ENCODE peak calls at places on chromosomes 1 and 21, in seven cellular contexts. L, D, S, E, H, Q and N are unnamed samples.

GRCh38 chr1:36365310-36365895 is 20.3 kb downstream of the STK40 start:
- DNase-seq in L (no peak), D (peak; percentile 86), S (peak; percentile 86), E (no peak), H (no peak), Q (no peak), N (peak; percentile 67)

GRCh38 chr1:213535679-213536078 is 452.1 kb upstream of the PROX1 start:
- DNase-seq in L (no peak), D (no peak), S (no peak), E (no peak), H (no peak), Q (no peak), N (no peak)

GRCh38 chr1:234089396-234089795 is 184.9 kb downstream of the SLC35F3 start:
- DNase-seq in L (no peak), D (no peak), S (no peak), E (no peak), H (no peak), Q (peak; percentile 28), N (no peak)

GRCh38 chr1:15851251-15852035 is 3.9 kb downstream of the SPEN start:
- DNase-seq in L (no peak), D (no peak), S (no peak), E (no peak), H (no peak), Q (no peak), N (no peak)

GRCh38 chr1:155003227-155003765 is 694 bp downstream of the ZBTB7B start:
- DNase-seq in L (peak; percentile 46), D (no peak), S (peak; percentile 52), E (no peak), H (no peak), Q (peak; percentile 48), N (no peak)

GRCh38 chr1:115077286-115077983 is 11.9 kb downstream of the TSPAN2 start:
- DNase-seq in L (no peak), D (no peak), S (no peak), E (no peak), H (no peak), Q (no peak), N (no peak)

GRCh38 chr1:30405631-30406212 is 317.7 kb downstream of the MATN1 start:
- DNase-seq in L (no peak), D (no peak), S (no peak), E (no peak), H (no peak), Q (no peak), N (no peak)

GRCh38 chr1:64493864-64494263 is 23.9 kb downstream of the CACHD1 start:
- DNase-seq in L (no peak), D (no peak), S (no peak), E (no peak), H (no peak), Q (no peak), N (no peak)

GRCh38 chr1:209633335-209633997 is 18.8 kb downstream of the LAMB3 start:
- DNase-seq in L (no peak), D (no peak), S (no peak), E (no peak), H (no peak), Q (peak; percentile 84), N (peak; percentile 57)

GRCh38 chr1:202848191-202848542 is 37.4 kb downstream of the PCAT6 start:
- DNase-seq in L (no peak), D (no peak), S (no peak), E (no peak), H (no peak), Q (no peak), N (peak; percentile 8)

GRCh38 chr1:211356723-211357418 is 30.2 kb downstream of the TRAF5 start:
- DNase-seq in L (no peak), D (no peak), S (no peak), E (no peak), H (no peak), Q (peak; percentile 29), N (peak; percentile 75)

GRCh38 chr1:182340233-182341058 is 51.1 kb downstream of the GLUL start:
- DNase-seq in L (no peak), D (peak; percentile 45), S (no peak), E (no peak), H (no peak), Q (peak; percentile 72), N (no peak)

GRCh38 chr1:195113471-195113870 is 1494.8 kb downstream of the KCNT2 start:
- DNase-seq in L (no peak), D (no peak), S (no peak), E (no peak), H (no peak), Q (peak; percentile 13), N (no peak)

GRCh38 chr1:206427296-206427695 is 43.0 kb upstream of the IKBKE start:
- DNase-seq in L (no peak), D (no peak), S (no peak), E (no peak), H (no peak), Q (no peak), N (no peak)

GRCh38 chr1:212990276-212990675 is 25.4 kb downstream of the ANGEL2 start:
- DNase-seq in L (no peak), D (no peak), S (no peak), E (no peak), H (no peak), Q (no peak), N (no peak)

GRCh38 chr1:10228528-10228927 is 18.2 kb downstream of the KIF1B start:
- DNase-seq in L (no peak), D (no peak), S (no peak), E (no peak), H (no peak), Q (no peak), N (no peak)

GRCh38 chr1:197170538-197170937 is 24.1 kb upstream of the ASPM start:
- DNase-seq in L (no peak), D (no peak), S (no peak), E (no peak), H (no peak), Q (no peak), N (no peak)

GRCh38 chr1:10644307-10645128 is 151.9 kb downstream of the CASZ1 start:
- DNase-seq in L (no peak), D (no peak), S (no peak), E (peak; percentile 90), H (no peak), Q (peak; percentile 61), N (peak; percentile 10)

GRCh38 chr1:201020040-201020591 is 3.4 kb downstream of the KIF21B start:
- DNase-seq in L (peak; percentile 50), D (no peak), S (no peak), E (no peak), H (no peak), Q (no peak), N (no peak)

GRCh38 chr1:40508375-40509341 is at the start of gene EXO5:
- DNase-seq in L (peak; percentile 87), D (peak; percentile 91), S (peak; percentile 88), E (peak; percentile 23), H (peak; percentile 62), Q (peak; percentile 76), N (peak; percentile 69)

GRCh38 chr1:13662498-13662897 is 37.5 kb upstream of the PRDM2 start:
- DNase-seq in L (no peak), D (no peak), S (no peak), E (no peak), H (no peak), Q (no peak), N (no peak)

GRCh38 chr21:44368711-44369446 is 15.5 kb downstream of the TRPM2 start:
- DNase-seq in L (no peak), D (peak; percentile 24), S (no peak), E (no peak), H (no peak), Q (no peak), N (no peak)

GRCh38 chr21:42746593-42747266 is 93.3 kb downstream of the PDE9A start:
- DNase-seq in L (peak; percentile 34), D (peak; percentile 78), S (peak; percentile 72), E (no peak), H (no peak), Q (no peak), N (no peak)

GRCh38 chr1:21651214-21652042 is 17.7 kb downstream of the RAP1GAP start:
- DNase-seq in L (peak; percentile 38), D (peak; percentile 41), S (no peak), E (no peak), H (no peak), Q (peak; percentile 43), N (no peak)

GRCh38 chr1:171655215-171656116 is 3.0 kb upstream of the MYOC start:
- DNase-seq in L (peak; percentile 86), D (peak; percentile 91), S (peak; percentile 89), E (no peak), H (peak; percentile 34), Q (peak; percentile 54), N (peak; percentile 48)

GRCh38 chr1:184836081-184836480 is 81.4 kb upstream of the EDEM3 start:
- DNase-seq in L (no peak), D (no peak), S (no peak), E (no peak), H (no peak), Q (no peak), N (no peak)

GRCh38 chr1:226778657-226779058 is 39.6 kb upstream of the ITPKB start:
- DNase-seq in L (no peak), D (no peak), S (peak; percentile 32), E (peak; percentile 72), H (no peak), Q (peak; percentile 90), N (peak; percentile 88)

GRCh38 chr1:186629341-186629740 is 50.9 kb downstream of the PTGS2 start:
- DNase-seq in L (no peak), D (no peak), S (no peak), E (no peak), H (no peak), Q (no peak), N (no peak)

GRCh38 chr21:42406846-42407245 is 3.1 kb downstream of the UBASH3A start:
- DNase-seq in L (no peak), D (no peak), S (no peak), E (no peak), H (no peak), Q (no peak), N (no peak)

GRCh38 chr1:1347663-1348419 is 1.4 kb downstream of the DVL1 start:
- DNase-seq in L (no peak), D (no peak), S (no peak), E (peak; percentile 71), H (no peak), Q (peak; percentile 59), N (peak; percentile 25)

GRCh38 chr1:229454056-229454455 is 20.2 kb upstream of the ACTA1 start:
- DNase-seq in L (no peak), D (no peak), S (no peak), E (no peak), H (no peak), Q (no peak), N (no peak)

GRCh38 chr1:205680073-205680851 is at the start of gene SLC45A3:
- DNase-seq in L (peak; percentile 58), D (no peak), S (peak; percentile 44), E (peak; percentile 69), H (no peak), Q (peak; percentile 44), N (no peak)

GRCh38 chr1:84300501-84300900 is 1.0 kb upstream of the SAMD13 start:
- DNase-seq in L (no peak), D (no peak), S (no peak), E (no peak), H (no peak), Q (no peak), N (no peak)

GRCh38 chr1:201540846-201541735 is 2.2 kb downstream of the NAV1 start:
- DNase-seq in L (no peak), D (no peak), S (no peak), E (no peak), H (no peak), Q (no peak), N (no peak)

GRCh38 chr1:40708750-40709099 is 17.2 kb downstream of the NFYC start:
- DNase-seq in L (no peak), D (no peak), S (no peak), E (peak; percentile 56), H (no peak), Q (peak; percentile 92), N (peak; percentile 91)

GRCh38 chr21:45592208-45592619 is 50.0 kb upstream of the SLC19A1 start:
- DNase-seq in L (peak; percentile 62), D (no peak), S (no peak), E (no peak), H (peak; percentile 56), Q (no peak), N (no peak)